ENCODE peak calls at places on chromosomes 11 and 22, in nine cellular contexts. N, H, P, G, U, L, Y, D and Q are unnamed samples. For H3K4me1, the result is how much of the 10 kb centered on the place peaks cover.

GRCh38 chr11:44983786-44984185 is 33.1 kb upstream of the TP53I11 start:
- DNase-seq in P (no peak), L (no peak), N (no peak), Y (no peak), H (peak), U (no peak), D (no peak), G (no peak), Q (peak)

GRCh38 chr11:2445107-2445947 is 519 bp downstream of the KCNQ1 start:
- DNase-seq in L (no peak), Y (no peak), U (peak), P (no peak), N (no peak), H (peak), D (no peak), G (peak), Q (no peak)

GRCh38 chr11:75351541-75352416 is at the start of gene ARRB1:
- DNase-seq in L (no peak), D (peak), H (peak), U (peak), G (peak), Y (peak), P (peak), N (no peak), Q (peak)

GRCh38 chr11:60872952-60873524 is 5.7 kb downstream of the ZP1 start:
- DNase-seq in U (peak), H (no peak), Y (no peak), N (peak), L (peak), D (no peak), G (no peak), P (no peak), Q (no peak)

GRCh38 chr11:117187428-117187798 is 8.9 kb downstream of the SIDT2 start:
- DNase-seq in U (no peak), Y (no peak), G (peak), H (no peak), P (no peak), N (no peak), L (no peak), D (no peak), Q (no peak)

GRCh38 chr11:79312591-79313267 is 128.1 kb downstream of the TENM4 start:
- DNase-seq in G (no peak), P (no peak), H (no peak), D (no peak), U (no peak), L (peak), N (no peak), Y (no peak), Q (no peak)

GRCh38 chr11:79243412-79244174 is 197.2 kb downstream of the TENM4 start:
- DNase-seq in Y (no peak), U (no peak), H (no peak), G (no peak), P (no peak), D (no peak), L (no peak), N (peak), Q (no peak)

GRCh38 chr11:26830757-26831156 is 108.9 kb upstream of the SLC5A12 start:
- DNase-seq in L (no peak), G (no peak), U (no peak), P (no peak), Y (no peak), H (no peak), N (no peak), D (no peak), Q (no peak)

GRCh38 chr11:108871152-108871551 is 206.3 kb downstream of the DDX10 start:
- DNase-seq in U (no peak), D (no peak), Y (no peak), P (peak), N (peak), H (no peak), L (peak), G (no peak), Q (peak)

GRCh38 chr22:17590586-17590985 is 27.3 kb downstream of the SLC25A18 start:
- DNase-seq in P (no peak), U (no peak), H (no peak), N (no peak), D (no peak), Y (no peak), G (no peak), L (no peak), Q (no peak)

GRCh38 chr22:30420401-30421178 is 5.0 kb upstream of the MTFP1 start:
- DNase-seq in H (no peak), G (no peak), P (no peak), L (peak), N (peak), D (no peak), U (no peak), Y (no peak), Q (no peak)

GRCh38 chr22:27820896-27821866 is 19.6 kb upstream of the MN1 start:
- DNase-seq in Y (no peak), G (no peak), L (no peak), D (no peak), H (no peak), N (no peak), U (no peak), P (no peak), Q (no peak)

GRCh38 chr11:108914981-108915380 is 250.1 kb downstream of the DDX10 start:
- DNase-seq in H (no peak), D (no peak), G (no peak), P (no peak), N (no peak), U (no peak), L (peak), Y (no peak), Q (no peak)

GRCh38 chr22:19717691-19718254 is 3.5 kb downstream of the SEPTIN5 start:
- DNase-seq in Y (peak), D (peak), N (peak), G (peak), U (peak), L (peak), H (peak), P (peak), Q (no peak)

GRCh38 chr11:107696140-107696539 is 15.7 kb downstream of the SLN start:
- DNase-seq in L (peak), H (no peak), U (no peak), P (no peak), N (no peak), G (no peak), D (no peak), Y (peak), Q (no peak)

GRCh38 chr11:83158965-83159900 is 2.3 kb downstream of the PCF11 start:
- DNase-seq in U (no peak), N (no peak), Y (no peak), D (no peak), G (no peak), L (no peak), H (no peak), P (no peak), Q (no peak)

GRCh38 chr11:63870351-63871197 is 31.7 kb downstream of the MARK2 start:
- DNase-seq in P (no peak), L (peak), Y (no peak), N (no peak), U (no peak), H (no peak), G (no peak), D (no peak), Q (no peak)
- H3K4me1 ChIP-seq in P (under half), L (under half), Y (half or more), N (under half), U (half or more), H (half or more), G (half or more), D (under half), Q (under half)

GRCh38 chr22:39153220-39153860 is 860 bp upstream of the CBX7 start:
- DNase-seq in L (no peak), P (no peak), H (no peak), D (no peak), G (no peak), Y (no peak), U (peak), N (no peak), Q (no peak)
- H3K4me1 ChIP-seq in L (under half), P (under half), H (under half), D (under half), G (under half), Y (under half), U (under half), N (under half), Q (under half)

GRCh38 chr22:24424901-24425775 is 2.3 kb upstream of the ADORA2A start:
- DNase-seq in D (no peak), Y (no peak), L (no peak), H (no peak), U (no peak), G (peak), P (no peak), N (no peak), Q (no peak)

GRCh38 chr22:24426436-24426835 is 963 bp upstream of the ADORA2A start:
- DNase-seq in Y (no peak), U (no peak), H (no peak), N (no peak), L (no peak), P (no peak), G (no peak), D (no peak), Q (no peak)

GRCh38 chr22:24427500-24428164 is at the start of gene ADORA2A:
- DNase-seq in H (no peak), U (peak), P (no peak), D (peak), N (no peak), G (peak), L (no peak), Y (no peak), Q (no peak)

GRCh38 chr22:24428751-24429410 is 1.5 kb downstream of the ADORA2A start:
- DNase-seq in U (peak), P (no peak), G (no peak), H (no peak), N (no peak), Y (no peak), D (no peak), L (no peak), Q (no peak)

DNA sequence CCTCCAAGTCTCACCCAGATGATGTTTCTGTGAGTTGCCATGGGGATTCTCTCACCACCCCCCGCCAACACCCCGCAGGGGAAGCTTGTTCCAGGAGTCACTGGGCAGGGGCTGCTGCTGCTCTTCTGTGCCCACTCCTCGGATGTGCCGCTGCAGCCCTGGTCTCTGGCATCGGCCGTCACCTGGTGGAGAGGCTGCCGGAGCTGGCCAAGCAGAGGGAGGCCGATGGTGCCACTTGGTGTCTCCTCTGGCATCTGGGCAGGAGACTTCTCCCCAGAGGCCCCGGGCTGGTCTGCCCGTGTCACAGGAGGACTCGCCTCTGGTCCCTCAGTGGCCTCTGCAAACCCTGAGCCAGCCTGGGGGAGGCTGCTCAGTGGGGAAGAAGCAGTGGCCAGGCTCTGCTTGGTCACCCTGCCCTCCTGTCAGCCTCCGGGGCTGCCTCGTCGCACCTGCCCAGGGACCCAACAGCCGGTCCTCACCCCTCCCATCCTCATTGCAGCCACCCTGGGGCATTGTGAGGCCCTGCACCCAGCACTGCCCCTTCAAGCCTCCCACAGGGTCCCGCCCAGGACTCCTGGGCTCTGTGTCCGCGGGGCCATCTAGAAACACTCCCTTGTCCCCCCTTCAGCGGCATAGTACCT is 420 bp upstream of the ADORA2A start:
- DNase-seq in H (no peak), N (no peak), D (no peak), L (no peak), Y (no peak), G (peak), P (no peak), U (no peak), Q (no peak)
- H3K4me1 ChIP-seq in H (under half), N (under half), D (under half), L (under half), Y (under half), G (under half), P (under half), U (half or more), Q (under half)

GRCh38 chr11:124760205-124760652 is 1.9 kb downstream of the ESAM start:
- DNase-seq in L (no peak), Y (no peak), N (no peak), G (no peak), U (no peak), D (peak), H (no peak), P (peak), Q (no peak)
- H3K4me1 ChIP-seq in L (under half), Y (under half), N (under half), G (under half), U (half or more), D (under half), H (half or more), P (under half), Q (under half)

GRCh38 chr22:22863001-22863400 is 24.6 kb upstream of the IGLL5 start:
- DNase-seq in N (no peak), P (no peak), Y (no peak), D (no peak), L (no peak), U (no peak), H (no peak), G (no peak), Q (no peak)
- H3K4me1 ChIP-seq in N (under half), P (under half), Y (under half), D (under half), L (under half), U (under half), H (under half), G (under half), Q (under half)

GRCh38 chr11:65917077-65917433 is 1.8 kb downstream of the C11orf68 start:
- DNase-seq in G (no peak), L (no peak), H (no peak), P (no peak), U (no peak), N (no peak), D (no peak), Y (no peak), Q (no peak)
- H3K4me1 ChIP-seq in G (under half), L (half or more), H (under half), P (under half), U (half or more), N (half or more), D (under half), Y (half or more), Q (under half)